ENCODE peak calls at places on chromosome 17, in six cellular contexts. O, A, I, L, H and V are unnamed samples.

GRCh38 chr17:48812001-48812400 is 5.0 kb downstream of the TTLL6 start:
- DNase-seq in O (no peak), A (no peak), I (no peak), L (no peak), H (no peak), V (no peak)

GRCh38 chr17:80257716-80258213 is 2.9 kb upstream of the RNF213 start:
- DNase-seq in O (no peak), A (no peak), I (no peak), L (no peak), H (no peak), V (no peak)

GRCh38 chr17:58920773-58921172 is 165.1 kb downstream of the PPM1E start:
- DNase-seq in O (no peak), A (no peak), I (no peak), L (no peak), H (no peak), V (no peak)

GRCh38 chr17:82097187-82097918 is 683 bp downstream of the FASN start:
- DNase-seq in O (no peak), A (peak), I (no peak), L (peak), H (no peak), V (no peak)

GRCh38 chr17:75239778-75240393 is 21.5 kb downstream of the GGA3 start:
- DNase-seq in O (no peak), A (no peak), I (no peak), L (no peak), H (no peak), V (no peak)

GRCh38 chr17:77286641-77287431 is 146.1 kb downstream of the SEC14L1 start:
- DNase-seq in O (no peak), A (no peak), I (peak), L (no peak), H (no peak), V (no peak)

GRCh38 chr17:77666480-77666879 is 292.0 kb upstream of the TNRC6C start:
- DNase-seq in O (no peak), A (no peak), I (no peak), L (no peak), H (no peak), V (peak)

GRCh38 chr17:2406903-2407790 is 6.3 kb upstream of the MNT start:
- DNase-seq in O (no peak), A (no peak), I (peak), L (no peak), H (no peak), V (no peak)

GRCh38 chr17:28527859-28528258 is 21.7 kb downstream of the FOXN1 start:
- DNase-seq in O (no peak), A (no peak), I (no peak), L (no peak), H (no peak), V (no peak)

GRCh38 chr17:68015081-68015723 is 18.9 kb upstream of the C17orf58 start:
- DNase-seq in O (no peak), A (no peak), I (no peak), L (no peak), H (no peak), V (no peak)

GRCh38 chr17:35368086-35368824 is 5.2 kb downstream of the SLFN11 start:
- DNase-seq in O (no peak), A (no peak), I (no peak), L (peak), H (no peak), V (peak)

GRCh38 chr17:50583636-50584035 is 23.1 kb downstream of the CACNA1G start:
- DNase-seq in O (no peak), A (no peak), I (no peak), L (no peak), H (no peak), V (no peak)